ENCODE peak calls at places on chromosomes 11 and 22, in ten cellular contexts. X is iPS DF 6.9; K is stimulated activated CD8-positive, alpha-beta memory T cell treated with anti-CD3 and anti-CD28 coated beads, Interleukin-12 subunit alpha, Interleukin-12 subunit beta, amount 100 ng/mL, for 4 hours; O is HTR-8/SVneo; V is lower leg skin; P is heart right ventricle; W is M059J; F is lower lobe of right lung; R is OCI-LY7; D is Peyer's patch. Q is an unnamed sample.

GRCh38 chr11:126415128-126415527 is 59.6 kb downstream of the ST3GAL4 start:
- DNase-seq in O (no peak), X (no peak), R (no peak), F (peak; percentile 62), W (no peak), D (peak; percentile 29), K (no peak), P (peak; percentile 85), V (peak; percentile 84), Q (no peak)

GRCh38 chr11:113265343-113265742 is 49.0 kb upstream of the TTC12 start:
- DNase-seq in R (no peak), O (no peak), K (no peak), P (no peak), D (no peak), W (no peak), X (no peak), V (no peak), F (no peak), Q (no peak)

GRCh38 chr11:126268361-126268707 is 361 bp downstream of the SRPRA start:
- DNase-seq in D (no peak), W (no peak), P (no peak), R (peak; percentile 12), F (no peak), O (peak; percentile 22), K (no peak), V (no peak), X (no peak), Q (peak; percentile 0)

GRCh38 chr11:116348226-116348625 is 424.6 kb downstream of the BUD13 start:
- DNase-seq in F (no peak), O (no peak), V (peak; percentile 14), R (peak; percentile 51), K (no peak), W (no peak), X (no peak), P (no peak), D (no peak), Q (no peak)

GRCh38 chr11:8988329-8989234 is 15.2 kb downstream of the NRIP3 start:
- DNase-seq in V (no peak), W (peak; percentile 58), D (no peak), K (no peak), F (no peak), P (no peak), R (no peak), O (peak; percentile 38), X (no peak), Q (peak; percentile 52)

GRCh38 chr11:133443361-133443760 is 88.9 kb downstream of the OPCML start:
- DNase-seq in K (no peak), P (no peak), D (no peak), R (no peak), W (no peak), X (no peak), O (no peak), F (no peak), V (no peak), Q (no peak)

GRCh38 chr11:65078151-65078550 is 5.7 kb downstream of the CDCA5 start:
- DNase-seq in F (peak; percentile 74), X (peak; percentile 33), V (no peak), R (peak; percentile 71), P (peak; percentile 34), W (peak; percentile 47), K (peak; percentile 46), D (peak; percentile 70), O (no peak), Q (peak; percentile 29)

GRCh38 chr22:32794449-32795213 is 6.9 kb upstream of the TIMP3 start:
- DNase-seq in D (no peak), W (no peak), X (no peak), R (no peak), F (no peak), V (no peak), P (no peak), K (no peak), O (no peak), Q (no peak)

GRCh38 chr22:38016182-38017078 is 32.1 kb upstream of the SOX10 start:
- DNase-seq in W (no peak), K (no peak), D (no peak), F (no peak), O (no peak), P (peak; percentile 57), X (no peak), R (no peak), V (no peak), Q (no peak)

GRCh38 chr11:45259607-45260006 is 26.5 kb downstream of the SYT13 start:
- DNase-seq in D (no peak), F (no peak), O (no peak), W (peak; percentile 98), P (no peak), X (no peak), V (no peak), K (no peak), R (no peak), Q (peak; percentile 94)

GRCh38 chr11:34783816-34784317 is 132.3 kb downstream of the APIP start:
- DNase-seq in V (no peak), R (no peak), P (no peak), W (no peak), O (no peak), F (no peak), D (no peak), X (no peak), K (no peak), Q (no peak)

GRCh38 chr22:40560551-40560950 is 76.0 kb downstream of the MRTFA start:
- DNase-seq in R (no peak), X (no peak), K (no peak), O (no peak), D (no peak), P (no peak), V (no peak), W (peak; percentile 28), F (no peak), Q (no peak)

GRCh38 chr11:82831364-82831763 is 68.9 kb downstream of the PRCP start:
- DNase-seq in R (no peak), O (no peak), X (no peak), D (no peak), K (no peak), V (no peak), P (no peak), F (no peak), W (no peak), Q (no peak)

GRCh38 chr11:20102393-20102792 is 57.9 kb downstream of the DBX1 start:
- DNase-seq in P (no peak), O (no peak), F (no peak), X (no peak), R (no peak), D (no peak), K (no peak), W (no peak), V (no peak), Q (peak; percentile 23)

GRCh38 chr11:32326522-32326921 is 108.8 kb downstream of the WT1 start:
- DNase-seq in W (peak; percentile 48), O (no peak), P (no peak), R (no peak), D (no peak), X (no peak), K (no peak), F (no peak), V (no peak), Q (no peak)

GRCh38 chr22:48654492-48654891 is 1173.2 kb downstream of the BRD1 start:
- DNase-seq in X (no peak), W (no peak), V (no peak), R (no peak), D (no peak), P (no peak), O (no peak), K (no peak), F (no peak), Q (peak; percentile 51)

GRCh38 chr22:46007003-46007847 is 30.3 kb upstream of the WNT7B start:
- DNase-seq in D (no peak), W (peak; percentile 92), K (no peak), F (peak; percentile 75), X (no peak), O (peak; percentile 76), V (peak; percentile 68), P (peak; percentile 69), R (no peak), Q (peak; percentile 87)

GRCh38 chr11:2077061-2077802 is 62.0 kb downstream of the IGF2 start:
- DNase-seq in V (no peak), R (no peak), K (no peak), D (no peak), X (no peak), P (no peak), O (peak; percentile 37), W (peak; percentile 92), F (no peak), Q (peak; percentile 90)

GRCh38 chr22:40541300-40541699 is 95.2 kb downstream of the MRTFA start:
- DNase-seq in R (no peak), D (no peak), X (no peak), O (peak; percentile 42), W (peak; percentile 38), F (no peak), V (no peak), K (no peak), P (no peak), Q (no peak)

GRCh38 chr11:108698844-108699642 is 34.2 kb downstream of the DDX10 start:
- DNase-seq in X (no peak), P (no peak), K (no peak), D (no peak), F (no peak), O (no peak), V (no peak), R (no peak), W (no peak), Q (no peak)

GRCh38 chr22:30636226-30637077 is 871 bp downstream of the SLC35E4 start:
- DNase-seq in F (peak; percentile 57), D (peak; percentile 28), K (peak; percentile 13), R (peak; percentile 61), P (peak; percentile 27), X (no peak), W (peak; percentile 23), O (no peak), V (peak; percentile 18), Q (no peak)

GRCh38 chr11:121687961-121688566 is 235.3 kb upstream of the SORL1-AS1 start:
- DNase-seq in K (no peak), V (no peak), O (peak; percentile 56), P (no peak), W (peak; percentile 93), X (peak; percentile 18), D (no peak), R (no peak), F (no peak), Q (peak; percentile 27)

GRCh38 chr11:12418019-12418611 is 40.7 kb downstream of the PARVA start:
- DNase-seq in W (peak; percentile 26), D (no peak), O (peak; percentile 71), F (no peak), R (no peak), P (no peak), K (no peak), V (no peak), X (no peak), Q (peak; percentile 77)

GRCh38 chr11:33258631-33259184 is 1.5 kb downstream of the HIPK3 start:
- DNase-seq in F (no peak), V (no peak), O (no peak), R (peak; percentile 61), K (no peak), W (no peak), D (no peak), X (no peak), P (no peak), Q (peak; percentile 54)

GRCh38 chr22:22014285-22014659 is 31.7 kb upstream of the TOP3B start:
- DNase-seq in P (no peak), D (no peak), X (no peak), R (no peak), W (no peak), O (no peak), V (no peak), K (no peak), F (no peak), Q (no peak)

GRCh38 chr22:48960576-48960975 is 867.1 kb downstream of the BRD1 start:
- DNase-seq in D (no peak), W (no peak), R (no peak), O (no peak), F (no peak), V (no peak), X (no peak), P (no peak), K (no peak), Q (no peak)

GRCh38 chr11:63362196-63362829 is 7.3 kb upstream of the SLC22A9 start:
- DNase-seq in K (no peak), F (no peak), P (no peak), R (no peak), X (no peak), O (no peak), D (no peak), V (no peak), W (no peak), Q (no peak)

GRCh38 chr22:46547179-46547882 is 9.9 kb upstream of the CELSR1 start:
- DNase-seq in W (peak; percentile 87), V (peak; percentile 66), O (peak; percentile 70), R (no peak), X (no peak), F (peak; percentile 63), P (peak; percentile 45), K (no peak), D (no peak), Q (peak; percentile 76)